ENCODE peak calls at places on chromosomes 2 and 18, in nine cellular contexts. E is transverse colon, R is GM12878, T is stomach, X is spleen, U is K562, K is SK-N-SH, Z is HCT116, D is breast epithelium. I is an unnamed sample.

GRCh38 chr2:105775809-105776559 is 31.3 kb downstream of the NCK2 start:
- DNase-seq in E (peak), R (no peak), T (no peak), X (peak), U (no peak), K (peak), Z (no peak), D (no peak), I (no peak)

GRCh38 chr18:79241755-79242154 is 154.0 kb upstream of the NFATC1 start:
- DNase-seq in E (no peak), R (no peak), T (no peak), X (no peak), U (no peak), K (peak), Z (no peak), D (no peak), I (no peak)

GRCh38 chr2:63692002-63692606 is 103.3 kb downstream of the MDH1 start:
- DNase-seq in E (no peak), R (no peak), T (no peak), X (no peak), U (no peak), K (peak), Z (peak), D (no peak), I (peak)

GRCh38 chr2:159118115-159118858 is 149.8 kb downstream of the TANC1 start:
- DNase-seq in E (peak), R (peak), T (peak), X (peak), U (peak), K (peak), Z (peak), D (peak), I (peak)

GRCh38 chr2:88554189-88554588 is 73.1 kb downstream of the EIF2AK3 start:
- DNase-seq in E (no peak), R (no peak), T (no peak), X (no peak), U (no peak), K (no peak), Z (no peak), D (no peak), I (no peak)

GRCh38 chr2:112656679-112657078 is 10.9 kb downstream of the SLC20A1 start:
- DNase-seq in E (no peak), R (no peak), T (no peak), X (no peak), U (no peak), K (no peak), Z (no peak), D (no peak), I (no peak)

GRCh38 chr18:7084766-7085080 is 32.9 kb downstream of the LAMA1 start:
- DNase-seq in E (no peak), R (no peak), T (no peak), X (no peak), U (no peak), K (no peak), Z (no peak), D (no peak), I (no peak)

GRCh38 chr2:210517169-210517693 is 39.2 kb upstream of the CPS1 start:
- DNase-seq in E (no peak), R (no peak), T (no peak), X (no peak), U (no peak), K (no peak), Z (no peak), D (no peak), I (no peak)

GRCh38 chr2:67797801-67798535 is 264.8 kb downstream of the C1D start:
- DNase-seq in E (no peak), R (no peak), T (no peak), X (no peak), U (no peak), K (no peak), Z (no peak), D (no peak), I (no peak)

GRCh38 chr2:190507135-190507534 is 27.4 kb downstream of the NEMP2 start:
- DNase-seq in E (peak), R (no peak), T (no peak), X (no peak), U (no peak), K (no peak), Z (no peak), D (peak), I (peak)

GRCh38 chr2:88753833-88754584 is 62.5 kb downstream of the RPIA start:
- DNase-seq in E (no peak), R (peak), T (no peak), X (no peak), U (no peak), K (no peak), Z (no peak), D (no peak), I (no peak)

GRCh38 chr18:63162271-63163014 is 157.1 kb downstream of the BCL2 start:
- DNase-seq in E (peak), R (peak), T (peak), X (peak), U (no peak), K (no peak), Z (no peak), D (no peak), I (no peak)

GRCh38 chr2:182941121-182941713 is 74.8 kb upstream of the FRZB start:
- DNase-seq in E (no peak), R (no peak), T (no peak), X (no peak), U (no peak), K (peak), Z (no peak), D (no peak), I (no peak)

GRCh38 chr2:63058149-63058741 is 7.6 kb downstream of the OTX1 start:
- DNase-seq in E (peak), R (no peak), T (no peak), X (no peak), U (no peak), K (peak), Z (no peak), D (no peak), I (no peak)

GRCh38 chr18:21330122-21330701 is 88.2 kb downstream of the GREB1L start:
- DNase-seq in E (no peak), R (no peak), T (peak), X (no peak), U (no peak), K (no peak), Z (peak), D (no peak), I (no peak)

GRCh38 chr2:120305296-120305695 is 40.6 kb upstream of the INHBB start:
- DNase-seq in E (no peak), R (no peak), T (peak), X (no peak), U (peak), K (peak), Z (no peak), D (no peak), I (peak)

GRCh38 chr18:461762-462161 is 38.7 kb downstream of the COLEC12 start:
- DNase-seq in E (no peak), R (no peak), T (no peak), X (no peak), U (no peak), K (no peak), Z (no peak), D (no peak), I (no peak)

GRCh38 chr2:168526641-168527040 is 70.6 kb downstream of the CERS6 start:
- DNase-seq in E (no peak), R (no peak), T (no peak), X (no peak), U (no peak), K (no peak), Z (no peak), D (no peak), I (peak)

GRCh38 chr18:69631281-69631680 is 230.6 kb downstream of the DOK6 start:
- DNase-seq in E (no peak), R (no peak), T (no peak), X (no peak), U (no peak), K (no peak), Z (no peak), D (no peak), I (no peak)

GRCh38 chr2:73993799-73994543 is 9.3 kb downstream of the TET3 start:
- DNase-seq in E (no peak), R (no peak), T (no peak), X (no peak), U (no peak), K (no peak), Z (no peak), D (no peak), I (no peak)

GRCh38 chr2:226799211-226799975 is at the start of gene IRS1:
- DNase-seq in E (peak), R (no peak), T (peak), X (peak), U (peak), K (peak), Z (peak), D (peak), I (peak)

GRCh38 chr18:53796042-53796729 is 428.3 kb downstream of the MBD2 start:
- DNase-seq in E (no peak), R (no peak), T (no peak), X (no peak), U (no peak), K (no peak), Z (no peak), D (no peak), I (no peak)

DNA sequence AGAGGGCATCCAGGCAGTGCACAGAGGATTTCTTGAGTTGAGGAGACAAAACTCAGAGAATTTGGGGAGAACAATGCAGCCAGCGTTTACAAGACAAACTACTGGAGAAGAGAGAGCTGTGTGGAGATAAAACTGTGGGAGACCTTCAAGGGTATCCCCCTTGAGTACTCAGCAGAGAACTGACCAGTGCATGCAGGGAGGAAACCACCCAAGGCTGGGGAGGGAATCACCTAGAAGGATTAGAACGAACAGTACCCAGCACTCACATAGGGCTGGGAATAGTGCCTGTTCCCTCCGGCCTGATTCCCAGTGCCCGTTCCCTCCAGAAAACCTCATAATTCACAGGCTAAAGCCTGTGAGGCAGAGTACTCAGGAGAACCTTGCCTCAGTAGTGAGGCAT is 61.9 kb upstream of the YPEL5 start:
- DNase-seq in E (no peak), R (no peak), T (no peak), X (no peak), U (no peak), K (no peak), Z (no peak), D (no peak), I (no peak)
- TF ChIP-seq POLR2AphosphoS5 in E (no peak), R (no peak), T (no peak), X (no peak), U (no peak), K (no peak), Z (no peak), D (no peak), I (no peak)

GRCh38 chr2:164954954-164955701 is at the start of gene SLC38A11:
- DNase-seq in E (peak), R (no peak), T (peak), X (peak), U (no peak), K (peak), Z (no peak), D (no peak), I (peak)
- H3K4me3 ChIP-seq in E (peak), R (no peak), T (peak), X (peak), U (no peak), K (no peak), Z (no peak), D (peak), I (peak)

DNA sequence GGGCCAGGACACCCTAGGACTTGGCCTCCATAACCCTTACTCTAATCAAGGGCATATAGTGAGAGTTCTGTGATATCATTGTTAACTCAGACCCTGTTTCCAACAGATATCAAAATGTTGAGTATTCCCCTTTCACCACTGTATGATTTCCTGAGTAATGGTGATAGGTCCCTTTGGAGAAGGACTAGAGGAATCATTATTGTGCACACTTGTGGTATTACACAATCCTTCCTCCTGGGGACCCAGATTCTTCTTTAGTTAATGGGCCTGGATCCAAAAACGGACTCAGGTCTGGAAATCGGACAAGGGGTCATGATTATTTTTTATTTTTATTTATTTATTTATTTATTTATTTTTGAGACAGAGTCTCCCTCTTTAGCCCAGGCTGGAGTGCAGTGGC is 23.5 kb downstream of the PRKRA start:
- DNase-seq in E (no peak), R (no peak), T (no peak), X (no peak), U (no peak), K (no peak), Z (no peak), D (no peak), I (no peak)
- H3K27ac ChIP-seq in E (no peak), R (no peak), T (no peak), X (no peak), U (no peak), K (no peak), Z (no peak), D (no peak), I (no peak)

DNA sequence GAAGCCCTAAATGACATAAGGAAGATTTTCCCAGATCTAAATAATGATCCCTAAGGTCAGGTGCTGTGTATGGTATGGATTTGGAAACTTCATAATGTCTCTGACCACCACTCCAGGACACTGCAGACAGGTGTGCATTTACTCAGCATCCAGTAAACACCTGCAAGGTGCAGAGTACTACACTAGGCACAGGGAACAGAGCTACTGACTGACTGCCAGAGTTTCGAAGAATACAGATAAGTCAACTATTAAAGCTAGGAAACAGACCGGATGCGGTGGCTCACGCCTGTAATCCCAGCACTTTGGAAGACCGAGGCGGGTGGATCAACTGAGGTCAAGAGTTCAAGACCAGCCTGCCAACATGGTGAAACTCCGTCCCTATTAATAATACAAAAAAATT is 65.0 kb downstream of the ATP8B1 start:
- DNase-seq in E (no peak), R (no peak), T (no peak), X (no peak), U (no peak), K (no peak), Z (no peak), D (no peak), I (no peak)
- TF ChIP-seq POLR2AphosphoS5 in E (no peak), R (no peak), T (no peak), X (no peak), U (no peak), K (no peak), Z (no peak), D (no peak), I (no peak)

I was measured in prostate gland.